ENCODE peak calls at places on chromosomes 7 and 10, in eight cellular contexts. One of them, this sample, is unnamed.

GRCh38 chr7:120716306-120716705 is 141.6 kb downstream of the TSPAN12 start:
- DNase-seq in HCT116: no peak
- DNase-seq in osteoblast: no peak
- DNase-seq in lower lobe of right lung: no peak
- DNase-seq in CD8-positive, alpha-beta T cell: no peak
- DNase-seq in left ventricle myocardium inferior: no peak
- DNase-seq in heart right ventricle: no peak
- DNase-seq in psoas muscle: no peak
- DNase-seq in this sample: no peak

GRCh38 chr10:955127-955819 is 23.8 kb upstream of the LARP4B start:
- DNase-seq in psoas muscle: no peak
- DNase-seq in lower lobe of right lung: no peak
- DNase-seq in CD8-positive, alpha-beta T cell: no peak
- DNase-seq in osteoblast: peak; percentile 62
- DNase-seq in HCT116: no peak
- DNase-seq in left ventricle myocardium inferior: no peak
- DNase-seq in heart right ventricle: no peak
- DNase-seq in this sample: no peak

GRCh38 chr7:30926323-30926722 is 14.7 kb downstream of the AQP1 start:
- DNase-seq in CD8-positive, alpha-beta T cell: no peak
- DNase-seq in lower lobe of right lung: peak; percentile 32
- DNase-seq in osteoblast: no peak
- DNase-seq in HCT116: no peak
- DNase-seq in psoas muscle: no peak
- DNase-seq in left ventricle myocardium inferior: no peak
- DNase-seq in heart right ventricle: no peak
- DNase-seq in this sample: peak; percentile 28

GRCh38 chr10:60032723-60033122 is 126.4 kb upstream of the CCDC6 start:
- DNase-seq in lower lobe of right lung: no peak
- DNase-seq in left ventricle myocardium inferior: no peak
- DNase-seq in heart right ventricle: peak; percentile 45
- DNase-seq in osteoblast: peak; percentile 46
- DNase-seq in psoas muscle: peak; percentile 24
- DNase-seq in CD8-positive, alpha-beta T cell: peak; percentile 22
- DNase-seq in HCT116: peak; percentile 47
- DNase-seq in this sample: peak; percentile 40

GRCh38 chr10:11631890-11632587 is 20.6 kb upstream of the USP6NL start:
- DNase-seq in heart right ventricle: no peak
- DNase-seq in HCT116: no peak
- DNase-seq in osteoblast: no peak
- DNase-seq in left ventricle myocardium inferior: no peak
- DNase-seq in psoas muscle: no peak
- DNase-seq in CD8-positive, alpha-beta T cell: no peak
- DNase-seq in lower lobe of right lung: no peak
- DNase-seq in this sample: no peak

GRCh38 chr7:94633025-94633341 is 22.9 kb downstream of the SGCE start:
- DNase-seq in CD8-positive, alpha-beta T cell: no peak
- DNase-seq in heart right ventricle: no peak
- DNase-seq in lower lobe of right lung: no peak
- DNase-seq in osteoblast: no peak
- DNase-seq in HCT116: no peak
- DNase-seq in psoas muscle: no peak
- DNase-seq in left ventricle myocardium inferior: no peak
- DNase-seq in this sample: no peak

GRCh38 chr10:86304436-86304835 is 62.2 kb downstream of the GRID1 start:
- DNase-seq in left ventricle myocardium inferior: no peak
- DNase-seq in heart right ventricle: no peak
- DNase-seq in lower lobe of right lung: no peak
- DNase-seq in psoas muscle: no peak
- DNase-seq in HCT116: no peak
- DNase-seq in osteoblast: no peak
- DNase-seq in CD8-positive, alpha-beta T cell: no peak
- DNase-seq in this sample: no peak

GRCh38 chr10:102152545-102152890 is 329 bp downstream of the NOLC1 start:
- DNase-seq in osteoblast: no peak
- DNase-seq in lower lobe of right lung: no peak
- DNase-seq in CD8-positive, alpha-beta T cell: no peak
- DNase-seq in left ventricle myocardium inferior: no peak
- DNase-seq in heart right ventricle: no peak
- DNase-seq in HCT116: no peak
- DNase-seq in psoas muscle: no peak
- DNase-seq in this sample: no peak

GRCh38 chr7:232571-233455 is 40.4 kb downstream of the FAM20C start:
- DNase-seq in CD8-positive, alpha-beta T cell: no peak
- DNase-seq in lower lobe of right lung: no peak
- DNase-seq in HCT116: no peak
- DNase-seq in osteoblast: peak; percentile 98
- DNase-seq in psoas muscle: no peak
- DNase-seq in left ventricle myocardium inferior: no peak
- DNase-seq in heart right ventricle: no peak
- DNase-seq in this sample: no peak

GRCh38 chr7:55130554-55131198 is 111.9 kb downstream of the EGFR start:
- DNase-seq in heart right ventricle: peak; percentile 46
- DNase-seq in HCT116: no peak
- DNase-seq in left ventricle myocardium inferior: peak; percentile 55
- DNase-seq in CD8-positive, alpha-beta T cell: no peak
- DNase-seq in lower lobe of right lung: no peak
- DNase-seq in osteoblast: no peak
- DNase-seq in psoas muscle: peak; percentile 67
- DNase-seq in this sample: peak; percentile 61

GRCh38 chr7:1569016-1569415 is 816 bp downstream of the PSMG3 start:
- DNase-seq in psoas muscle: no peak
- DNase-seq in left ventricle myocardium inferior: no peak
- DNase-seq in CD8-positive, alpha-beta T cell: peak; percentile 51
- DNase-seq in osteoblast: peak; percentile 78
- DNase-seq in HCT116: no peak
- DNase-seq in lower lobe of right lung: no peak
- DNase-seq in heart right ventricle: no peak
- DNase-seq in this sample: peak; percentile 54

DNA sequence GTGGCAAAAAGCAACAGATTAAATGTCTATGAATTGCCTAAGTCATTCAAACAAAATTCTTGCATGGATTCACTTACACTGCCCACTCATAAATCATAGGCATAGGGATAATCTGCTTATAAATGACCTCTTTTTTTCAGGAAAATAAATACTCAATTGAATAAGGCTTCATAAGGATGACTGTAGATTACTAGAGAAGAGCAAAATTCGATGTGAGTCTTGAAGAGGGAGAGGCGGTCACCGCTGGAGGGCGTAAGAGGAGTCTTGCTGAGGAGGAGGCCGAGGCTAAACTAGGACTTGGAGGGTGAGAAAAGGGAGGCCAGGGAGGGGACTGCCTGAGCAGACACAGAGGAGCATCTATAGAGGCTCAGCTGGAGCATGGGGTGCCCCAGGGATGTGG is 135.4 kb upstream of the RSU1 start:
- DNase-seq in psoas muscle: no peak
- DNase-seq in osteoblast: no peak
- DNase-seq in CD8-positive, alpha-beta T cell: no peak
- DNase-seq in lower lobe of right lung: no peak
- DNase-seq in heart right ventricle: no peak
- DNase-seq in HCT116: no peak
- DNase-seq in left ventricle myocardium inferior: no peak
- DNase-seq in this sample: no peak
- TF ChIP-seq CTCF in psoas muscle: no peak
- TF ChIP-seq CTCF in osteoblast: no peak
- TF ChIP-seq CTCF in CD8-positive, alpha-beta T cell: no peak
- TF ChIP-seq CTCF in lower lobe of right lung: no peak
- TF ChIP-seq CTCF in heart right ventricle: no peak
- TF ChIP-seq CTCF in HCT116: no peak
- TF ChIP-seq CTCF in left ventricle myocardium inferior: no peak
- TF ChIP-seq CTCF in this sample: no peak

GRCh38 chr10:98266647-98267046 is 1.3 kb downstream of the LOXL4 start:
- DNase-seq in psoas muscle: no peak
- DNase-seq in left ventricle myocardium inferior: no peak
- DNase-seq in osteoblast: no peak
- DNase-seq in HCT116: no peak
- DNase-seq in heart right ventricle: no peak
- DNase-seq in CD8-positive, alpha-beta T cell: no peak
- DNase-seq in lower lobe of right lung: no peak
- DNase-seq in this sample: no peak

GRCh38 chr10:98267894-98268693 is at the start of gene LOXL4:
- DNase-seq in left ventricle myocardium inferior: no peak
- DNase-seq in lower lobe of right lung: no peak
- DNase-seq in CD8-positive, alpha-beta T cell: peak; percentile 21
- DNase-seq in heart right ventricle: no peak
- DNase-seq in HCT116: no peak
- DNase-seq in osteoblast: peak; percentile 95
- DNase-seq in psoas muscle: peak; percentile 63
- DNase-seq in this sample: no peak

GRCh38 chr10:98265403-98266378 is 2.3 kb downstream of the LOXL4 start:
- DNase-seq in left ventricle myocardium inferior: no peak
- DNase-seq in CD8-positive, alpha-beta T cell: no peak
- DNase-seq in heart right ventricle: no peak
- DNase-seq in HCT116: no peak
- DNase-seq in lower lobe of right lung: no peak
- DNase-seq in osteoblast: no peak
- DNase-seq in psoas muscle: no peak
- DNase-seq in this sample: no peak

GRCh38 chr10:98268694-98269386 is 846 bp upstream of the LOXL4 start:
- DNase-seq in psoas muscle: peak; percentile 42
- DNase-seq in left ventricle myocardium inferior: no peak
- DNase-seq in HCT116: no peak
- DNase-seq in heart right ventricle: no peak
- DNase-seq in CD8-positive, alpha-beta T cell: no peak
- DNase-seq in osteoblast: peak; percentile 95
- DNase-seq in lower lobe of right lung: no peak
- DNase-seq in this sample: no peak

DNA sequence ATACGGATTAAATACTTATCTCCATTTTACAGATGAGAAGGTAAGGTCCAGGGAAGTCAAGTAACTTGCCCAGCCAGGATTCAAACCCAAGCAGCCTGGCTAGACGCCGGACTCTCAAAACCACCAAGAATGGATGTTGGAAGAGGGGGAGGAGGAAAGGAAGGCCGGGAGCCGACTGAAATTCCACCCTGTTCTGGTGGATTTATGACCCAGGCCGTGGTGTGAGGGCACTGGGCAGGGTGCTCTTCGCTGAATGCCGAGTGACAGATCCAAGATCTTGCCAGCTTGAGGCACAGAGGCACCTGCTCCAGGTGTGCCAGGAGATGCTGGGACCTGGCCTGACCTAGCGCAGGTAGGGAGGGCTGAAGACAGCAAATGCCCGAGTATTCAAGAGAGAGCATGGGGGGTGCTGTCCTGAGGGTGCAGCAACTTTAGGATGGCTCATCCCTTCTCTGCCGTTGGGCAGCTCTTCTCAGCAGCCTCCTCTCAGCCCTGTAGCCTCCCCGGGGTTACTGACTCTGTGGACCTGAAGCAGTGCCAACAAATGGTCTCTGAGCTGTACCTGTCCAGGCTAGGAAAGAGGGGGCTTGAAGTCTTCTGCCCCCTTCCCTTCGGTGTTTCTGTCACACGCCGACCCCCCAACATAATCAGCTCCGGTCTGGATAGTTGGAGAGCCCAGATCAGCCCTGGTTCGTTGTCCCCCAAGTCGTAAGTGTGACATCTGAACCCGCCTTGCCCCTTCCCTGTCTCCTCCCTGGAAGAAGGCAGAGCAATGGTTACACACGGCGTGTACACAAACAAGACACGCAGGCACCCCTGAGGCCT is 713 bp downstream of the LOXL4 start:
- DNase-seq in CD8-positive, alpha-beta T cell: no peak
- DNase-seq in lower lobe of right lung: no peak
- DNase-seq in osteoblast: peak; percentile 95
- DNase-seq in HCT116: no peak
- DNase-seq in left ventricle myocardium inferior: no peak
- DNase-seq in psoas muscle: no peak
- DNase-seq in heart right ventricle: no peak
- DNase-seq in this sample: no peak
- H3K4me1 ChIP-seq in CD8-positive, alpha-beta T cell: no peaks in the 10 kb centered on the region
- H3K4me1 ChIP-seq in lower lobe of right lung: peaks cover 22% of the 10 kb centered on the region
- H3K4me1 ChIP-seq in osteoblast: peaks cover 33% of the 10 kb centered on the region
- H3K4me1 ChIP-seq in HCT116: peaks cover 79% of the 10 kb centered on the region
- H3K4me1 ChIP-seq in left ventricle myocardium inferior: peaks cover 40% of the 10 kb centered on the region
- H3K4me1 ChIP-seq in psoas muscle: peaks cover 43% of the 10 kb centered on the region
- H3K4me1 ChIP-seq in heart right ventricle: peaks cover 18% of the 10 kb centered on the region
- H3K4me1 ChIP-seq in this sample: peaks cover 22% of the 10 kb centered on the region

DNA sequence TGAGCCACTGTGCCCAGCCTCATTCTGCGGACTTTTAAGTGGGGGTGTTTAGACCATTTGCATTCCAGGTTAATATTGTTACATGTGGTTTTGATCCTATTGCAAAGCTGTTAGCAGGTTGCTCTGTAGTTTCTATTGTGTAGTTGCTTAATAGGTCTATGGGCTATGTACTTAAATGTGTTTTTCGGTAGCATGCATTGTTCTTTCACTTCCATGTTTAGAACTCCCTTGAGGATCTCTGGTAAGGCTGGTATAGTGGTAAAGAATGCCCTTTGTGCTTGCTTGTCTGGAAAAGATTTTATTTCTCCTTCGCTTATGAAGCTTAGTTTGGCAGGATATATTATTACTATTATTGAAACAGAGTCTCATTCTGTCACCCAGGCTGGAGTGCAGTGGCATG is 13.4 kb upstream of the LRRD1 start:
- DNase-seq in psoas muscle: no peak
- DNase-seq in CD8-positive, alpha-beta T cell: no peak
- DNase-seq in left ventricle myocardium inferior: no peak
- DNase-seq in lower lobe of right lung: no peak
- DNase-seq in osteoblast: no peak
- DNase-seq in HCT116: no peak
- DNase-seq in heart right ventricle: no peak
- DNase-seq in this sample: no peak
- H3K9me3 ChIP-seq in psoas muscle: peaks cover 27% of the 10 kb centered on the region
- H3K9me3 ChIP-seq in CD8-positive, alpha-beta T cell: no peaks in the 10 kb centered on the region
- H3K9me3 ChIP-seq in left ventricle myocardium inferior: peaks cover 32% of the 10 kb centered on the region
- H3K9me3 ChIP-seq in lower lobe of right lung: no peaks in the 10 kb centered on the region
- H3K9me3 ChIP-seq in osteoblast: no peaks in the 10 kb centered on the region
- H3K9me3 ChIP-seq in HCT116: no peaks in the 10 kb centered on the region
- H3K9me3 ChIP-seq in heart right ventricle: peaks cover 40% of the 10 kb centered on the region
- H3K9me3 ChIP-seq in this sample: peaks cover 42% of the 10 kb centered on the region

DNA sequence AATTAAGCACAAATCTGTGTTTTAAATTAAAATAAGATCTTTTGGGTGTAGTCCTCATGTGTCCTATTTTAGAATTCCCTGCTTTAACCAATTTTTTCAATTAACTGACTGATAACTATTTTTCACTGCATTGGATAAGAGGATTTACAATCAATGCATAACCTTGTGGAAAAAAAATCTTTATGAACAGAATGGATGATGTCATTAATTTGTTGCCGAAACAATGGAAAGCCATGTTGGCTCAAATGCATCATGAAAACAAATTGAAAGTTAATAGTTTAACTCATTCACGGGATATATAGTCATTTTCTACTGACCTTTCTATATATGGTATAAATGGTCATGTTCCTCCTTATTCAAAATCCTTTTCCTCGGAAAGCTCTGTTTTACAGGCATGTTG is 82.3 kb downstream of the PRLHR start:
- DNase-seq in CD8-positive, alpha-beta T cell: no peak
- DNase-seq in left ventricle myocardium inferior: no peak
- DNase-seq in lower lobe of right lung: no peak
- DNase-seq in psoas muscle: no peak
- DNase-seq in heart right ventricle: no peak
- DNase-seq in osteoblast: no peak
- DNase-seq in HCT116: no peak
- DNase-seq in this sample: no peak
- TF ChIP-seq CTCF in CD8-positive, alpha-beta T cell: no peak
- TF ChIP-seq CTCF in left ventricle myocardium inferior: no peak
- TF ChIP-seq CTCF in lower lobe of right lung: no peak
- TF ChIP-seq CTCF in psoas muscle: no peak
- TF ChIP-seq CTCF in heart right ventricle: no peak
- TF ChIP-seq CTCF in osteoblast: no peak
- TF ChIP-seq CTCF in HCT116: no peak
- TF ChIP-seq CTCF in this sample: no peak